ENCODE peak calls at places on chromosomes 4 and X, in seven cellular contexts. One of them, this sample, is unnamed.

GRCh38 chrX:113741744-113742143 is 842.1 kb upstream of the HTR2C start:
- DNase-seq in esophagus squamous epithelium: no peak
- DNase-seq in cardiac muscle cell: peak
- DNase-seq in activated T-cell treated with anti-CD3 and anti-CD28 coated beads, Interleukin-2, amount 50 U/mL, for 72 hours: no peak
- DNase-seq in non-pigmented ciliary epithelial cell: no peak
- DNase-seq in endothelial cell: peak
- DNase-seq in NCI-H2029: no peak
- DNase-seq in this sample: no peak

GRCh38 chr4:42965326-42965725 is 72.8 kb downstream of the GRXCR1 start:
- DNase-seq in esophagus squamous epithelium: no peak
- DNase-seq in cardiac muscle cell: no peak
- DNase-seq in activated T-cell treated with anti-CD3 and anti-CD28 coated beads, Interleukin-2, amount 50 U/mL, for 72 hours: no peak
- DNase-seq in non-pigmented ciliary epithelial cell: no peak
- DNase-seq in endothelial cell: peak
- DNase-seq in NCI-H2029: no peak
- DNase-seq in this sample: no peak

GRCh38 chr4:128451270-128451905 is 163.8 kb upstream of the PGRMC2 start:
- DNase-seq in esophagus squamous epithelium: no peak
- DNase-seq in cardiac muscle cell: no peak
- DNase-seq in activated T-cell treated with anti-CD3 and anti-CD28 coated beads, Interleukin-2, amount 50 U/mL, for 72 hours: no peak
- DNase-seq in non-pigmented ciliary epithelial cell: peak
- DNase-seq in endothelial cell: no peak
- DNase-seq in NCI-H2029: no peak
- DNase-seq in this sample: no peak

GRCh38 chrX:140709421-140709846 is at the start of gene LINC00632:
- DNase-seq in esophagus squamous epithelium: no peak
- DNase-seq in cardiac muscle cell: no peak
- DNase-seq in activated T-cell treated with anti-CD3 and anti-CD28 coated beads, Interleukin-2, amount 50 U/mL, for 72 hours: no peak
- DNase-seq in non-pigmented ciliary epithelial cell: no peak
- DNase-seq in endothelial cell: no peak
- DNase-seq in NCI-H2029: no peak
- DNase-seq in this sample: no peak

GRCh38 chrX:133983974-133984578 is 1.3 kb downstream of the GPC3 start:
- DNase-seq in esophagus squamous epithelium: no peak
- DNase-seq in cardiac muscle cell: no peak
- DNase-seq in activated T-cell treated with anti-CD3 and anti-CD28 coated beads, Interleukin-2, amount 50 U/mL, for 72 hours: no peak
- DNase-seq in non-pigmented ciliary epithelial cell: no peak
- DNase-seq in endothelial cell: no peak
- DNase-seq in NCI-H2029: no peak
- DNase-seq in this sample: no peak

GRCh38 chrX:10393899-10394298 is 226.5 kb downstream of the MID1 start:
- DNase-seq in esophagus squamous epithelium: no peak
- DNase-seq in cardiac muscle cell: peak
- DNase-seq in activated T-cell treated with anti-CD3 and anti-CD28 coated beads, Interleukin-2, amount 50 U/mL, for 72 hours: no peak
- DNase-seq in non-pigmented ciliary epithelial cell: no peak
- DNase-seq in endothelial cell: no peak
- DNase-seq in NCI-H2029: no peak
- DNase-seq in this sample: no peak

GRCh38 chrX:30893206-30893605 is 4.2 kb upstream of the TAB3 start:
- DNase-seq in esophagus squamous epithelium: no peak
- DNase-seq in cardiac muscle cell: no peak
- DNase-seq in activated T-cell treated with anti-CD3 and anti-CD28 coated beads, Interleukin-2, amount 50 U/mL, for 72 hours: no peak
- DNase-seq in non-pigmented ciliary epithelial cell: no peak
- DNase-seq in endothelial cell: no peak
- DNase-seq in NCI-H2029: no peak
- DNase-seq in this sample: no peak

GRCh38 chr4:26388671-26389070 is 67.9 kb downstream of the RBPJ start:
- DNase-seq in esophagus squamous epithelium: no peak
- DNase-seq in cardiac muscle cell: no peak
- DNase-seq in activated T-cell treated with anti-CD3 and anti-CD28 coated beads, Interleukin-2, amount 50 U/mL, for 72 hours: no peak
- DNase-seq in non-pigmented ciliary epithelial cell: no peak
- DNase-seq in endothelial cell: no peak
- DNase-seq in NCI-H2029: no peak
- DNase-seq in this sample: no peak

GRCh38 chrX:11555759-11556158 is 110.0 kb downstream of the ARHGAP6 start:
- DNase-seq in esophagus squamous epithelium: no peak
- DNase-seq in cardiac muscle cell: peak
- DNase-seq in activated T-cell treated with anti-CD3 and anti-CD28 coated beads, Interleukin-2, amount 50 U/mL, for 72 hours: no peak
- DNase-seq in non-pigmented ciliary epithelial cell: no peak
- DNase-seq in endothelial cell: no peak
- DNase-seq in NCI-H2029: no peak
- DNase-seq in this sample: no peak

GRCh38 chrX:1535241-1536041 is 1.5 kb downstream of the P2RY8 start:
- DNase-seq in esophagus squamous epithelium: peak
- DNase-seq in cardiac muscle cell: no peak
- DNase-seq in activated T-cell treated with anti-CD3 and anti-CD28 coated beads, Interleukin-2, amount 50 U/mL, for 72 hours: peak
- DNase-seq in non-pigmented ciliary epithelial cell: no peak
- DNase-seq in endothelial cell: no peak
- DNase-seq in NCI-H2029: no peak
- DNase-seq in this sample: no peak

GRCh38 chrX:79195027-79195426 is 50.5 kb downstream of the GPR174 start:
- DNase-seq in esophagus squamous epithelium: no peak
- DNase-seq in cardiac muscle cell: no peak
- DNase-seq in activated T-cell treated with anti-CD3 and anti-CD28 coated beads, Interleukin-2, amount 50 U/mL, for 72 hours: no peak
- DNase-seq in non-pigmented ciliary epithelial cell: no peak
- DNase-seq in endothelial cell: no peak
- DNase-seq in NCI-H2029: no peak
- DNase-seq in this sample: no peak

GRCh38 chrX:124217289-124218251 is 114.9 kb upstream of the TEX13D start:
- DNase-seq in esophagus squamous epithelium: no peak
- DNase-seq in cardiac muscle cell: peak
- DNase-seq in activated T-cell treated with anti-CD3 and anti-CD28 coated beads, Interleukin-2, amount 50 U/mL, for 72 hours: peak
- DNase-seq in non-pigmented ciliary epithelial cell: no peak
- DNase-seq in endothelial cell: peak
- DNase-seq in NCI-H2029: peak
- DNase-seq in this sample: peak

GRCh38 chrX:27924718-27925117 is 56.5 kb downstream of the DCAF8L1 start:
- DNase-seq in esophagus squamous epithelium: no peak
- DNase-seq in cardiac muscle cell: no peak
- DNase-seq in activated T-cell treated with anti-CD3 and anti-CD28 coated beads, Interleukin-2, amount 50 U/mL, for 72 hours: no peak
- DNase-seq in non-pigmented ciliary epithelial cell: no peak
- DNase-seq in endothelial cell: no peak
- DNase-seq in NCI-H2029: no peak
- DNase-seq in this sample: no peak

GRCh38 chrX:40845331-40845911 is 110.1 kb upstream of the MED14 start:
- DNase-seq in esophagus squamous epithelium: no peak
- DNase-seq in cardiac muscle cell: peak
- DNase-seq in activated T-cell treated with anti-CD3 and anti-CD28 coated beads, Interleukin-2, amount 50 U/mL, for 72 hours: no peak
- DNase-seq in non-pigmented ciliary epithelial cell: peak
- DNase-seq in endothelial cell: no peak
- DNase-seq in NCI-H2029: no peak
- DNase-seq in this sample: no peak

GRCh38 chr4:118773082-118773792 is 62.7 kb downstream of the SEC24D start:
- DNase-seq in esophagus squamous epithelium: no peak
- DNase-seq in cardiac muscle cell: no peak
- DNase-seq in activated T-cell treated with anti-CD3 and anti-CD28 coated beads, Interleukin-2, amount 50 U/mL, for 72 hours: no peak
- DNase-seq in non-pigmented ciliary epithelial cell: no peak
- DNase-seq in endothelial cell: no peak
- DNase-seq in NCI-H2029: no peak
- DNase-seq in this sample: no peak

GRCh38 chrX:15471016-15471415 is 22.1 kb downstream of the PIR start:
- DNase-seq in esophagus squamous epithelium: no peak
- DNase-seq in cardiac muscle cell: peak
- DNase-seq in activated T-cell treated with anti-CD3 and anti-CD28 coated beads, Interleukin-2, amount 50 U/mL, for 72 hours: peak
- DNase-seq in non-pigmented ciliary epithelial cell: no peak
- DNase-seq in endothelial cell: peak
- DNase-seq in NCI-H2029: no peak
- DNase-seq in this sample: peak

GRCh38 chrX:47771473-47771872 is 65.2 kb upstream of the ZNF81 start:
- DNase-seq in esophagus squamous epithelium: no peak
- DNase-seq in cardiac muscle cell: no peak
- DNase-seq in activated T-cell treated with anti-CD3 and anti-CD28 coated beads, Interleukin-2, amount 50 U/mL, for 72 hours: no peak
- DNase-seq in non-pigmented ciliary epithelial cell: no peak
- DNase-seq in endothelial cell: no peak
- DNase-seq in NCI-H2029: no peak
- DNase-seq in this sample: no peak

GRCh38 chrX:143648705-143649104 is 12.8 kb upstream of the SLITRK4 start:
- DNase-seq in esophagus squamous epithelium: no peak
- DNase-seq in cardiac muscle cell: peak
- DNase-seq in activated T-cell treated with anti-CD3 and anti-CD28 coated beads, Interleukin-2, amount 50 U/mL, for 72 hours: no peak
- DNase-seq in non-pigmented ciliary epithelial cell: no peak
- DNase-seq in endothelial cell: peak
- DNase-seq in NCI-H2029: peak
- DNase-seq in this sample: no peak

GRCh38 chrX:2928127-2928582 is 984 bp downstream of the ARSD start:
- DNase-seq in esophagus squamous epithelium: peak
- DNase-seq in cardiac muscle cell: peak
- DNase-seq in activated T-cell treated with anti-CD3 and anti-CD28 coated beads, Interleukin-2, amount 50 U/mL, for 72 hours: no peak
- DNase-seq in non-pigmented ciliary epithelial cell: no peak
- DNase-seq in endothelial cell: peak
- DNase-seq in NCI-H2029: no peak
- DNase-seq in this sample: no peak

GRCh38 chr4:76449362-76449767 is 14.3 kb downstream of the SHROOM3 start:
- DNase-seq in esophagus squamous epithelium: no peak
- DNase-seq in cardiac muscle cell: peak
- DNase-seq in activated T-cell treated with anti-CD3 and anti-CD28 coated beads, Interleukin-2, amount 50 U/mL, for 72 hours: no peak
- DNase-seq in non-pigmented ciliary epithelial cell: no peak
- DNase-seq in endothelial cell: no peak
- DNase-seq in NCI-H2029: no peak
- DNase-seq in this sample: no peak

GRCh38 chr4:972651-973424 is 531 bp downstream of the DGKQ start:
- DNase-seq in esophagus squamous epithelium: no peak
- DNase-seq in cardiac muscle cell: peak
- DNase-seq in activated T-cell treated with anti-CD3 and anti-CD28 coated beads, Interleukin-2, amount 50 U/mL, for 72 hours: peak
- DNase-seq in non-pigmented ciliary epithelial cell: no peak
- DNase-seq in endothelial cell: no peak
- DNase-seq in NCI-H2029: no peak
- DNase-seq in this sample: peak

GRCh38 chr4:27506401-27506800 is 645.8 kb downstream of the STIM2 start:
- DNase-seq in esophagus squamous epithelium: no peak
- DNase-seq in cardiac muscle cell: no peak
- DNase-seq in activated T-cell treated with anti-CD3 and anti-CD28 coated beads, Interleukin-2, amount 50 U/mL, for 72 hours: no peak
- DNase-seq in non-pigmented ciliary epithelial cell: no peak
- DNase-seq in endothelial cell: no peak
- DNase-seq in NCI-H2029: no peak
- DNase-seq in this sample: no peak

GRCh38 chr4:185634066-185634652 is 98.9 kb upstream of the PDLIM3 start:
- DNase-seq in esophagus squamous epithelium: no peak
- DNase-seq in cardiac muscle cell: no peak
- DNase-seq in activated T-cell treated with anti-CD3 and anti-CD28 coated beads, Interleukin-2, amount 50 U/mL, for 72 hours: no peak
- DNase-seq in non-pigmented ciliary epithelial cell: peak
- DNase-seq in endothelial cell: no peak
- DNase-seq in NCI-H2029: no peak
- DNase-seq in this sample: no peak

GRCh38 chrX:13167444-13168207 is 123.2 kb upstream of the FAM9C start:
- DNase-seq in esophagus squamous epithelium: no peak
- DNase-seq in cardiac muscle cell: peak
- DNase-seq in activated T-cell treated with anti-CD3 and anti-CD28 coated beads, Interleukin-2, amount 50 U/mL, for 72 hours: peak
- DNase-seq in non-pigmented ciliary epithelial cell: no peak
- DNase-seq in endothelial cell: no peak
- DNase-seq in NCI-H2029: no peak
- DNase-seq in this sample: no peak

GRCh38 chrX:141619336-141619735 is 29.8 kb downstream of the SPANXA2 start:
- DNase-seq in esophagus squamous epithelium: no peak
- DNase-seq in cardiac muscle cell: no peak
- DNase-seq in activated T-cell treated with anti-CD3 and anti-CD28 coated beads, Interleukin-2, amount 50 U/mL, for 72 hours: no peak
- DNase-seq in non-pigmented ciliary epithelial cell: no peak
- DNase-seq in endothelial cell: no peak
- DNase-seq in NCI-H2029: no peak
- DNase-seq in this sample: no peak

GRCh38 chr4:121822047-121822446 is 1.6 kb downstream of the CCNA2 start:
- DNase-seq in esophagus squamous epithelium: no peak
- DNase-seq in cardiac muscle cell: no peak
- DNase-seq in activated T-cell treated with anti-CD3 and anti-CD28 coated beads, Interleukin-2, amount 50 U/mL, for 72 hours: no peak
- DNase-seq in non-pigmented ciliary epithelial cell: no peak
- DNase-seq in endothelial cell: no peak
- DNase-seq in NCI-H2029: no peak
- DNase-seq in this sample: no peak